ENCODE peak calls at places on chromosome 15, in four cellular contexts. W, E, F and P are unnamed samples.
A peak's percentile ranks its signal among the peaks of the same experiment; 100 is the strongest.

GRCh38 chr15:26087395-26087794 is 224.3 kb upstream of the ATP10A start:
- DNase-seq in E (no peak), F (no peak), W (peak; percentile 11), P (no peak)

GRCh38 chr15:23081271-23081670 is 41.9 kb upstream of the TUBGCP5 start:
- DNase-seq in F (no peak), W (no peak), E (no peak), P (no peak)

GRCh38 chr15:39969871-39970270 is 36.0 kb downstream of the EIF2AK4 start:
- DNase-seq in E (no peak), F (peak; percentile 47), W (peak; percentile 58), P (no peak)

GRCh38 chr15:89498574-89498906 is 2.2 kb upstream of the RHCG start:
- DNase-seq in E (no peak), F (no peak), W (no peak), P (no peak)

GRCh38 chr15:76682833-76683232 is 222.3 kb downstream of the SCAPER start:
- DNase-seq in W (no peak), E (no peak), F (no peak), P (no peak)

GRCh38 chr15:57655809-57656208 is 50.7 kb upstream of the POLR2M start:
- DNase-seq in W (no peak), E (no peak), F (no peak), P (no peak)

GRCh38 chr15:40289140-40289775 is 6.4 kb upstream of the ANKRD63 start:
- DNase-seq in E (no peak), W (no peak), F (peak; percentile 49), P (no peak)

GRCh38 chr15:74294010-74294409 is 57.9 kb downstream of the CCDC33 start:
- DNase-seq in F (no peak), E (no peak), W (no peak), P (no peak)

GRCh38 chr15:75577401-75578205 is 1.5 kb downstream of the PTPN9 start:
- DNase-seq in F (no peak), E (no peak), W (no peak), P (no peak)

GRCh38 chr15:48397841-48398240 is 66.6 kb downstream of the DUT start:
- DNase-seq in F (no peak), W (no peak), E (no peak), P (no peak)

GRCh38 chr15:86515625-86516024 is 436.0 kb downstream of the AGBL1 start:
- DNase-seq in F (no peak), E (no peak), W (no peak), P (no peak)

GRCh38 chr15:48425051-48425450 is 93.8 kb downstream of the DUT start:
- DNase-seq in F (no peak), E (no peak), W (no peak), P (no peak)

GRCh38 chr15:41490355-41490754 is 3.3 kb upstream of the ITPKA start:
- DNase-seq in W (peak; percentile 90), F (no peak), E (no peak), P (peak; percentile 93)

GRCh38 chr15:50940506-50940905 is 32.0 kb downstream of the AP4E1 start:
- DNase-seq in W (no peak), E (no peak), F (no peak), P (no peak)

GRCh38 chr15:92393287-92393993 is at the start of gene ST8SIA2:
- DNase-seq in E (no peak), W (no peak), F (no peak), P (no peak)

GRCh38 chr15:47711654-47712053 is 5.7 kb upstream of the SEMA6D start:
- DNase-seq in W (no peak), F (no peak), E (no peak), P (no peak)

GRCh38 chr15:53203454-53203853 is 413.3 kb upstream of the ONECUT1 start:
- DNase-seq in E (no peak), W (no peak), F (no peak), P (no peak)